ENCODE peak calls at places on chromosomes 11 and 22, in seven cellular contexts. H, U, Y, R, J, X and K are unnamed samples.

GRCh38 chr11:102730036-102730815 is 5.5 kb upstream of the MMP8 start:
- DNase-seq in U (peak), Y (no peak), R (no peak), X (peak), J (no peak), H (no peak), K (peak)

GRCh38 chr11:30503156-30503555 is 83.0 kb downstream of the MPPED2 start:
- DNase-seq in X (no peak), R (no peak), Y (no peak), U (no peak), H (no peak), J (no peak), K (no peak)

GRCh38 chr11:6646631-6647281 is 8.9 kb downstream of the DCHS1 start:
- DNase-seq in R (no peak), X (peak), J (no peak), Y (peak), H (no peak), U (peak), K (peak)

GRCh38 chr11:106276126-106276525 is 198.7 kb downstream of the AASDHPPT start:
- DNase-seq in Y (peak), X (peak), U (no peak), J (no peak), R (no peak), H (no peak), K (peak)

GRCh38 chr11:2912498-2912897 is 16.7 kb downstream of the PHLDA2 start:
- DNase-seq in U (no peak), H (peak), Y (peak), R (no peak), X (peak), J (peak), K (peak)

GRCh38 chr22:44685384-44686056 is 16.5 kb upstream of the PRR5 start:
- DNase-seq in U (peak), H (peak), R (no peak), Y (peak), J (peak), X (peak), K (peak)

GRCh38 chr22:47218671-47219070 is 456.2 kb downstream of the TBC1D22A start:
- DNase-seq in J (no peak), U (no peak), H (no peak), R (no peak), X (no peak), Y (no peak), K (no peak)

GRCh38 chr11:131910491-131911387 is 540.3 kb downstream of the NTM start:
- DNase-seq in X (peak), U (no peak), Y (peak), H (no peak), R (peak), J (no peak), K (peak)

GRCh38 chr11:119525180-119525854 is 102.3 kb upstream of the THY1 start:
- DNase-seq in R (no peak), J (no peak), U (no peak), H (no peak), X (no peak), Y (no peak), K (no peak)

GRCh38 chr22:50676661-50677492 is 4.3 kb downstream of the SHANK3 start:
- DNase-seq in R (no peak), U (no peak), X (no peak), Y (no peak), H (no peak), J (no peak), K (no peak)

GRCh38 chr11:130729678-130730300 is 186.5 kb downstream of the SNX19 start:
- DNase-seq in Y (no peak), R (no peak), J (no peak), H (no peak), X (peak), U (no peak), K (no peak)

GRCh38 chr11:7910389-7910788 is 20.7 kb downstream of the OR10A6 start:
- DNase-seq in R (no peak), J (no peak), H (no peak), X (no peak), Y (no peak), U (no peak), K (no peak)

GRCh38 chr11:575324-575995 is 810 bp upstream of the PHRF1 start:
- DNase-seq in J (peak), Y (no peak), H (no peak), R (no peak), X (peak), U (no peak), K (no peak)

GRCh38 chr11:18853086-18853720 is 61.6 kb upstream of the PTPN5 start:
- DNase-seq in J (no peak), H (peak), U (no peak), X (peak), Y (peak), R (peak), K (peak)

GRCh38 chr11:79942071-79942470 is 501.2 kb upstream of the TENM4 start:
- DNase-seq in Y (peak), U (no peak), R (no peak), H (no peak), X (no peak), J (no peak), K (no peak)

GRCh38 chr22:28541137-28541536 is 138.5 kb downstream of the TTC28 start:
- DNase-seq in Y (no peak), H (no peak), J (no peak), U (no peak), R (no peak), X (no peak), K (no peak)

DNA sequence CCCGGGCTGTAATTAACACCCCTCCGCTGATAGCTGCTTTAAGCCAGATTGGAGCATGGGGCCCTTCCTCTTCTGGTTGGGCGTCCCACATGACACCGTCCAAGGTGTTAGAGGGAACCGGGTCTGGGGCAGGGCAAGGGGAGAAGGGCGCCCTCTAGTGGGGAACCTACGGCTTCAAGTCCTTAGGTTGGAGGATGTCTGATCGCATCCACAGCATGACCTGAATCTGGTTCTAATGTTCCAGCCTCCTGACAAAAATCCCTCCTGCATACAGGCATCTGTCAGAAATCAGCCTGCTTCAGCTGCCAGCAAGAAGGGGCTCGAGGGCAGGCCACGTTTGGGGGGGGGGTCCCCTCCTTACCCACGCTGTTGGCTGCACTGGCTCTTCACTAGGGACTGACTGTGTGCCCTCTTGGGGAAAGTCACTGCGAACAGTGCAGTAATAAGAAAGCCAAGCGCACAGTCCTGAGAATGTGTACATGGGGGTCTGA is 94.2 kb upstream of the TBCEL start:
- DNase-seq in J (peak), Y (peak), R (peak), H (peak), X (peak), U (no peak), K (peak)
- TF ChIP-seq CTCF in J (peak), Y (peak), R (peak), H (no peak), X (peak), U (peak), K (peak)

GRCh38 chr11:86676533-86677154 is 4.2 kb upstream of the ME3 start:
- DNase-seq in H (no peak), J (peak), X (peak), U (no peak), R (peak), Y (peak), K (no peak)
- TF ChIP-seq CTCF in H (no peak), J (peak), X (peak), U (peak), R (peak), Y (peak), K (peak)

GRCh38 chr11:67605231-67606011 is 1.3 kb upstream of the NDUFV1 start:
- DNase-seq in U (no peak), R (no peak), H (no peak), Y (no peak), J (no peak), X (no peak), K (peak)
- TF ChIP-seq CTCF in U (no peak), R (no peak), H (no peak), Y (no peak), J (no peak), X (no peak), K (no peak)

GRCh38 chr11:69487849-69488542 is 6.5 kb downstream of the LINC01488 start:
- DNase-seq in R (no peak), J (no peak), U (no peak), H (no peak), Y (no peak), X (no peak), K (no peak)

GRCh38 chr11:69487391-69487790 is 5.9 kb downstream of the LINC01488 start:
- DNase-seq in J (no peak), R (no peak), H (no peak), Y (no peak), X (no peak), U (no peak), K (no peak)

GRCh38 chr11:69485337-69486041 is 4.0 kb downstream of the LINC01488 start:
- DNase-seq in Y (no peak), J (no peak), U (no peak), R (no peak), H (no peak), X (no peak), K (no peak)

GRCh38 chr11:69486056-69486772 is 4.8 kb downstream of the LINC01488 start:
- DNase-seq in R (no peak), X (no peak), Y (no peak), J (no peak), H (no peak), U (no peak), K (no peak)

GRCh38 chr11:69486773-69487266 is 5.4 kb downstream of the LINC01488 start:
- DNase-seq in U (no peak), X (no peak), Y (no peak), R (no peak), J (no peak), H (no peak), K (no peak)
- TF ChIP-seq CTCF in U (no peak), X (no peak), Y (no peak), R (no peak), J (no peak), H (no peak), K (no peak)

DNA sequence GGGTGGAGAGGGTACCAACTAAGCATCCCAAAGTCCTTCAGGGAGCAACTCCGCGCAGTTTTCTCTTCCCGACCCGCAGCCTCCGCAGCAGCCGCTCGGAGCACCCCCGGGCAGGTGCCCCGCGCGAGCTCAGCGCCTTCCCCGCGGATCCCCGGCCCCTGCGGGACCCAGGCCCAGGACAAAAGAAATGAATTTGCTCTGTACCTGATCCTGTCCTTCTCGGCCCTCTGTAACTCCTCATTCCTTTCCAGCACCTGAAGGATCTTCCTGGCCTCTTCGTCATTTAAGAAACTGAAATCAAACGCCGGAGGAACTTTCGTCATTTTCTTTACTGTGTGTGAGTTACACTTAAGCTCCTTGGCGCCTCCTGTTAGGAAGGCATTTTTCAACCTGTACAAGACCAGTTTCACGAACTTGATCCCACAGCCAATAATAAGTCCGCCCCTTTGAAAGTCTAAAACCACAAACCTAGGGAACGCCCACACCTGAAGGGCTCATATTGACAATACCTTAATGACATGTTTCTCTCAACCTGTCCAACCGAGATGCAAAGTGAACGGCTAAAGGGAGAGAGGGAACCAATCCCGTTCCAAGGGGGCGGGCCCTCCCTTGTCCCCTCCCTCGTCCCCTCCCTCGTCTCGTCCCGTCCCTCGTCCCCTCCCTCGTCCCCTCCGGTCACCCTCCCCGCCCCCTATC is at the start of gene EXPH5:
- DNase-seq in X (peak), U (no peak), H (peak), Y (peak), J (peak), R (peak), K (peak)
- TF ChIP-seq CTCF in X (no peak), U (peak), H (no peak), Y (no peak), J (no peak), R (no peak), K (no peak)

DNA sequence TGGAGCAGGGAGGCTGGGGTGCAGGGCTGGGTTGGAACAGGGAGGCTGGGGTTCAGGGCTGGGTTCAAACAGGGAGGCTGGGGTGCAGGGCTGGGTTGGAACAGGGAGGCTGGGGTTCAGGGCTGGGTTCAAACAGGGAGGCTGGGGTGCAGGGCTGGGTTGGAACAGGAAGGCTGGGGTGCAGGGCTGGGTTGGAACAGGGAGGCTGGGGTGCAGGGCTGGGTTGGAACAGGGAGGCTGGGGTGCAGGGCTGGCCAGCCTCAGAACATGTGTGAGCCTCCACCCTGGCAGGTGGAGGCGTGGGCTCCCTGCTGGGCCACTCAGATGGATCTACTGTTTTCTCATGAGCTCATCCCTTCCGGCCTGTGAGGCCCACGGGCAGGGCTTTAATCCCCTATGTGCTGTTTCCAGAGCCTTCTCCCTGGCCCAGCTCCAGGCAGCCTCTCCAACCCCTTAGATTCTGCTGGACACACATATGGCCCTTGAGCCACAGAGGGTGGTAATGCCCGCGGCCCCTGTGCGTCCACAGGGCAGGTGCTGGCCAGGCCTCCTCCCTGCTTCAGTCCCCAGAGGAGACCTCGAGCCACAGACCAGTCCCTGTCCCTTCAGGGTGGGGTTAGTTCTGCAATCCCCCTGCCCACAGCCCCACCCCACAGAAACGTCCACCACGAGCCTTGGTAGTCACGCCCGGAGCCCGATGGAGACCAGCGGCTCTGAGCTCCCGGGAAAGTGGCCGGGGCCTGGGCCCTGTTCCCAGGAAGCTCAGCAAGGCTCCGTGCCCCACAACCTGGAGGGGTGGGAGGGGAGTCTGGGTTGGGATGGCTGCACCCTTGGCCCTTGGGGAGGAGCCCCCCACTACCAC is 197.9 kb downstream of the BRD1 start:
- DNase-seq in R (no peak), U (no peak), H (no peak), Y (no peak), X (no peak), J (no peak), K (no peak)
- TF ChIP-seq CTCF in R (no peak), U (no peak), H (no peak), Y (no peak), X (no peak), J (no peak), K (no peak)

DNA sequence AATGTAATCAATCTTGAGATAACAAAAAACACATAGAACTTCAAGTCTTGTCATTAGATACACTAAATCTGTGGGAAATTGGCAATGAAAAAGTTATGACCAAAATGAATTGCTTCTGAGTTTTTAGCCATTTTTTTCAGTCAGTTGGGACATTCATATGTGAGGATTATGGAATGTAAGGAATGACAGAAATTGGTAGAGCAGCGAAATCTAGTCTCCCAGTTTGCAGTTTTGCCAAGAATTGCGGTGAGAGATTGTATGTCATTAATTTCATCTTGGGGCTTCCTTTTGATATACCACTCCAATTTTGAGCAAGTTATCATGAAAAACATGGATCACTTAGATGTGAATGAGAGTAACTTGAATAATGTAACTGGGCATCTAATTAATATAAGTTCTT is 49.9 kb downstream of the SIK2 start:
- DNase-seq in H (no peak), J (no peak), U (no peak), R (no peak), X (peak), Y (peak), K (no peak)
- TF ChIP-seq CTCF in H (no peak), J (no peak), U (no peak), R (no peak), X (no peak), Y (no peak), K (no peak)

GRCh38 chr22:22237521-22237920 is 7.1 kb upstream of the VPREB1 start:
- DNase-seq in H (no peak), U (no peak), Y (no peak), J (no peak), R (no peak), X (no peak), K (no peak)

GRCh38 chr22:22239311-22239939 is 5.2 kb upstream of the VPREB1 start:
- DNase-seq in J (no peak), U (no peak), H (no peak), R (no peak), Y (no peak), X (no peak), K (no peak)

GRCh38 chr22:22230438-22230837 is 14.1 kb upstream of the VPREB1 start:
- DNase-seq in X (no peak), J (no peak), R (no peak), H (no peak), Y (no peak), U (no peak), K (no peak)

GRCh38 chr22:22233081-22233480 is 11.5 kb upstream of the VPREB1 start:
- DNase-seq in H (no peak), X (no peak), Y (no peak), J (no peak), U (no peak), R (no peak), K (no peak)

GRCh38 chr22:22235564-22235963 is 9.0 kb upstream of the VPREB1 start:
- DNase-seq in J (no peak), Y (peak), H (peak), U (no peak), X (peak), R (peak), K (peak)
- TF ChIP-seq CTCF in J (peak), Y (peak), H (peak), U (peak), X (peak), R (peak), K (peak)

GRCh38 chr11:36119300-36119699 is 169.9 kb downstream of the COMMD9 start:
- DNase-seq in J (no peak), X (no peak), R (no peak), Y (no peak), U (no peak), H (no peak), K (no peak)
- TF ChIP-seq CTCF in J (no peak), X (no peak), R (no peak), Y (no peak), U (no peak), H (no peak), K (no peak)